ENCODE peak calls at places on chromosomes 12 and 14, in eight cellular contexts. One of them, this sample, is unnamed.

GRCh38 chr14:105742531-105742848 is 216.1 kb downstream of the TMEM121 start:
- DNase-seq in SK-N-SH: no peak
- DNase-seq in A549: no peak
- DNase-seq in neural crest cell: no peak
- DNase-seq in AG04450: no peak
- DNase-seq in stimulated activated CD4-positive, alpha-beta T cell treated with anti-CD3 and anti-CD28 coated beads, TNF-alpha, amount 100 ng/mL, for 48 hours: no peak
- DNase-seq in fibroblast of lung: no peak
- DNase-seq in left cardiac atrium: no peak
- DNase-seq in this sample: no peak

GRCh38 chr12:107734139-107734538 is 26.8 kb downstream of the PRDM4 start:
- DNase-seq in SK-N-SH: no peak
- DNase-seq in A549: no peak
- DNase-seq in neural crest cell: no peak
- DNase-seq in AG04450: no peak
- DNase-seq in stimulated activated CD4-positive, alpha-beta T cell treated with anti-CD3 and anti-CD28 coated beads, TNF-alpha, amount 100 ng/mL, for 48 hours: no peak
- DNase-seq in fibroblast of lung: no peak
- DNase-seq in left cardiac atrium: no peak
- DNase-seq in this sample: no peak

GRCh38 chr12:44464180-44464579 is 411.9 kb downstream of the NELL2 start:
- DNase-seq in SK-N-SH: no peak
- DNase-seq in A549: no peak
- DNase-seq in neural crest cell: no peak
- DNase-seq in AG04450: no peak
- DNase-seq in stimulated activated CD4-positive, alpha-beta T cell treated with anti-CD3 and anti-CD28 coated beads, TNF-alpha, amount 100 ng/mL, for 48 hours: no peak
- DNase-seq in fibroblast of lung: no peak
- DNase-seq in left cardiac atrium: no peak
- DNase-seq in this sample: no peak

GRCh38 chr14:50957296-50957695 is 13.0 kb upstream of the PYGL start:
- DNase-seq in SK-N-SH: no peak
- DNase-seq in A549: no peak
- DNase-seq in neural crest cell: no peak
- DNase-seq in AG04450: no peak
- DNase-seq in stimulated activated CD4-positive, alpha-beta T cell treated with anti-CD3 and anti-CD28 coated beads, TNF-alpha, amount 100 ng/mL, for 48 hours: no peak
- DNase-seq in fibroblast of lung: peak
- DNase-seq in left cardiac atrium: no peak
- DNase-seq in this sample: no peak

GRCh38 chr14:76320486-76320885 is 55.5 kb upstream of the ESRRB start:
- DNase-seq in SK-N-SH: no peak
- DNase-seq in A549: no peak
- DNase-seq in neural crest cell: no peak
- DNase-seq in AG04450: no peak
- DNase-seq in stimulated activated CD4-positive, alpha-beta T cell treated with anti-CD3 and anti-CD28 coated beads, TNF-alpha, amount 100 ng/mL, for 48 hours: no peak
- DNase-seq in fibroblast of lung: no peak
- DNase-seq in left cardiac atrium: no peak
- DNase-seq in this sample: no peak

GRCh38 chr12:122078141-122079037 is at the start of gene MLXIP:
- DNase-seq in SK-N-SH: peak
- DNase-seq in A549: peak
- DNase-seq in neural crest cell: peak
- DNase-seq in AG04450: no peak
- DNase-seq in stimulated activated CD4-positive, alpha-beta T cell treated with anti-CD3 and anti-CD28 coated beads, TNF-alpha, amount 100 ng/mL, for 48 hours: peak
- DNase-seq in fibroblast of lung: peak
- DNase-seq in left cardiac atrium: peak
- DNase-seq in this sample: peak

GRCh38 chr14:32588448-32589320 is 259.6 kb downstream of the AKAP6 start:
- DNase-seq in SK-N-SH: peak
- DNase-seq in A549: no peak
- DNase-seq in neural crest cell: peak
- DNase-seq in AG04450: no peak
- DNase-seq in stimulated activated CD4-positive, alpha-beta T cell treated with anti-CD3 and anti-CD28 coated beads, TNF-alpha, amount 100 ng/mL, for 48 hours: no peak
- DNase-seq in fibroblast of lung: peak
- DNase-seq in left cardiac atrium: no peak
- DNase-seq in this sample: peak

GRCh38 chr14:65566820-65567522 is 154.4 kb downstream of the FUT8 start:
- DNase-seq in SK-N-SH: no peak
- DNase-seq in A549: no peak
- DNase-seq in neural crest cell: no peak
- DNase-seq in AG04450: no peak
- DNase-seq in stimulated activated CD4-positive, alpha-beta T cell treated with anti-CD3 and anti-CD28 coated beads, TNF-alpha, amount 100 ng/mL, for 48 hours: no peak
- DNase-seq in fibroblast of lung: no peak
- DNase-seq in left cardiac atrium: no peak
- DNase-seq in this sample: no peak

GRCh38 chr14:77275041-77275854 is 4.2 kb upstream of the NGB start:
- DNase-seq in SK-N-SH: peak
- DNase-seq in A549: no peak
- DNase-seq in neural crest cell: no peak
- DNase-seq in AG04450: no peak
- DNase-seq in stimulated activated CD4-positive, alpha-beta T cell treated with anti-CD3 and anti-CD28 coated beads, TNF-alpha, amount 100 ng/mL, for 48 hours: no peak
- DNase-seq in fibroblast of lung: no peak
- DNase-seq in left cardiac atrium: no peak
- DNase-seq in this sample: no peak

This sample was measured in GM19239.